ENCODE peak calls at places on chromosomes 11 and 22, in five cellular contexts. U is body of pancreas, Q is stomach, D is heart left ventricle, K is lower leg skin. M is an unnamed sample.

GRCh38 chr11:32385998-32386397 is 49.3 kb downstream of the WT1 start:
- DNase-seq in U (no peak), K (peak), Q (no peak), D (no peak), M (peak)

GRCh38 chr11:43852057-43852636 is 28.5 kb upstream of the ALKBH3 start:
- DNase-seq in Q (peak), D (no peak), U (peak), K (no peak), M (peak)

GRCh38 chr22:44089717-44090570 is 65.8 kb downstream of the PARVB start:
- DNase-seq in U (no peak), K (no peak), Q (no peak), D (peak), M (no peak)

GRCh38 chr11:86182976-86183584 is 61.5 kb upstream of the EED start:
- DNase-seq in D (no peak), K (no peak), Q (peak), U (no peak), M (peak)

GRCh38 chr11:2527621-2528291 is 82.9 kb downstream of the KCNQ1 start:
- DNase-seq in D (peak), Q (no peak), K (peak), U (peak), M (peak)

GRCh38 chr11:127628463-127628785 is 627.9 kb upstream of the KIRREL3 start:
- DNase-seq in D (no peak), K (no peak), U (no peak), Q (no peak), M (no peak)

GRCh38 chr11:123381817-123382554 is 48.1 kb upstream of the GRAMD1B start:
- DNase-seq in U (no peak), K (no peak), D (no peak), Q (no peak), M (no peak)

GRCh38 chr11:91164452-91164822 is 941.6 kb upstream of the CHORDC1 start:
- DNase-seq in D (no peak), U (no peak), K (no peak), Q (no peak), M (no peak)

GRCh38 chr11:19577391-19577831 is 135.2 kb upstream of the NAV2 start:
- DNase-seq in D (no peak), K (peak), U (no peak), Q (peak), M (no peak)

GRCh38 chr11:33949201-33949913 is 57.5 kb upstream of the LMO2 start:
- DNase-seq in K (no peak), D (no peak), U (no peak), Q (no peak), M (no peak)

GRCh38 chr22:19225560-19225959 is 47.0 kb upstream of the SLC25A1 start:
- DNase-seq in U (no peak), D (no peak), K (no peak), Q (no peak), M (no peak)

GRCh38 chr11:15688351-15688792 is 573.6 kb downstream of the INSC start:
- DNase-seq in U (no peak), K (no peak), D (peak), Q (no peak), M (no peak)

GRCh38 chr22:36727927-36728488 is 24.5 kb upstream of the CACNG2 start:
- DNase-seq in K (no peak), Q (no peak), D (no peak), U (no peak), M (no peak)

GRCh38 chr11:46360878-46361277 is 13.6 kb downstream of the DGKZ start:
- DNase-seq in D (no peak), U (no peak), Q (no peak), K (no peak), M (no peak)

GRCh38 chr11:94519478-94520084 is 7.3 kb downstream of the C11orf97 start:
- DNase-seq in K (no peak), D (no peak), Q (no peak), U (no peak), M (no peak)

GRCh38 chr22:43391306-43391705 is 20.5 kb upstream of the MPPED1 start:
- DNase-seq in U (no peak), D (no peak), K (no peak), Q (no peak), M (no peak)

GRCh38 chr11:103988595-103988969 is 47.9 kb upstream of the DDI1 start:
- DNase-seq in U (no peak), K (no peak), Q (no peak), D (no peak), M (no peak)

GRCh38 chr11:29957406-29957805 is 59.4 kb downstream of the KCNA4 start:
- DNase-seq in K (no peak), D (no peak), Q (no peak), U (no peak), M (no peak)

GRCh38 chr11:18171377-18172000 is 1.1 kb upstream of the MRGPRX4 start:
- DNase-seq in U (no peak), D (no peak), K (no peak), Q (no peak), M (no peak)

GRCh38 chr11:72831521-72832300 is 17.5 kb downstream of the ATG16L2 start:
- DNase-seq in D (peak), K (peak), Q (peak), U (peak), M (peak)

GRCh38 chr11:9755561-9755960 is 91.7 kb downstream of the SWAP70 start:
- DNase-seq in D (no peak), Q (no peak), U (no peak), K (no peak), M (no peak)

GRCh38 chr11:78991681-78992080 is 417.0 kb upstream of the NARS2 start:
- DNase-seq in U (no peak), D (no peak), Q (no peak), K (no peak), M (no peak)

GRCh38 chr11:63917685-63918523 is 940 bp upstream of the RCOR2 start:
- DNase-seq in D (peak), U (peak), Q (peak), K (no peak), M (peak)

GRCh38 chr11:104665631-104666030 is 232.6 kb downstream of the CASP12 start:
- DNase-seq in K (no peak), U (no peak), D (no peak), Q (no peak), M (no peak)

GRCh38 chr11:83293436-83293732 is 7.2 kb upstream of the CCDC90B start:
- DNase-seq in K (no peak), D (no peak), Q (no peak), U (no peak), M (no peak)

GRCh38 chr11:69280994-69281393 is 13.0 kb upstream of the MYEOV start:
- DNase-seq in U (peak), K (no peak), Q (peak), D (peak), M (no peak)

GRCh38 chr11:114156131-114156581 is 96.6 kb downstream of the ZBTB16 start:
- DNase-seq in U (no peak), Q (no peak), K (no peak), D (no peak), M (no peak)

GRCh38 chr11:15685311-15685710 is 570.6 kb downstream of the INSC start:
- DNase-seq in K (no peak), U (no peak), Q (no peak), D (no peak), M (no peak)

GRCh38 chr11:93840981-93841380 is 9.4 kb downstream of the VSTM5 start:
- DNase-seq in U (no peak), K (no peak), D (no peak), Q (no peak), M (no peak)

GRCh38 chr22:19990609-19991394 is 25.8 kb downstream of the ARVCF start:
- DNase-seq in Q (no peak), D (peak), U (no peak), K (no peak), M (no peak)

GRCh38 chr11:72625746-72626636 is 48.2 kb downstream of the PDE2A start:
- DNase-seq in Q (peak), D (peak), U (peak), K (peak), M (peak)

GRCh38 chr22:37228106-37229011 is 15.7 kb downstream of the RAC2 start:
- DNase-seq in U (no peak), Q (no peak), K (no peak), D (peak), M (peak)

GRCh38 chr11:69944146-69944795 is 125.1 kb upstream of the FGF3 start:
- DNase-seq in K (no peak), D (peak), Q (no peak), U (no peak), M (no peak)

GRCh38 chr11:45869551-45869950 is 15.9 kb upstream of the MAPK8IP1 start:
- DNase-seq in U (no peak), D (no peak), Q (no peak), K (no peak), M (no peak)

GRCh38 chr11:62508336-62509058 is 38.1 kb downstream of the AHNAK start:
- DNase-seq in U (peak), D (peak), K (peak), Q (peak), M (peak)

GRCh38 chr11:129613076-129613475 is 202.6 kb upstream of the TMEM45B start:
- DNase-seq in Q (no peak), D (no peak), U (no peak), K (no peak), M (no peak)

GRCh38 chr11:58924230-58924629 is 15.1 kb upstream of the GLYATL1 start:
- DNase-seq in D (no peak), K (no peak), Q (no peak), U (no peak), M (no peak)

GRCh38 chr11:75204685-75205667 is 35.6 kb upstream of the TPBGL start:
- DNase-seq in U (peak), Q (peak), D (peak), K (peak), M (peak)
- TF ChIP-seq POLR2A in U (no peak), Q (no peak), D (no peak), K (no peak), M (peak)

GRCh38 chr11:14141676-14142075 is 179.2 kb downstream of the SPON1 start:
- DNase-seq in U (no peak), D (no peak), Q (no peak), K (no peak), M (no peak)

GRCh38 chr11:14137282-14137681 is 174.8 kb downstream of the SPON1 start:
- DNase-seq in K (no peak), Q (no peak), U (no peak), D (no peak), M (no peak)

GRCh38 chr11:14133381-14133780 is 170.9 kb downstream of the SPON1 start:
- DNase-seq in U (no peak), Q (no peak), D (no peak), K (no peak), M (peak)

GRCh38 chr11:14132312-14132711 is 169.8 kb downstream of the SPON1 start:
- DNase-seq in Q (no peak), U (no peak), K (no peak), D (no peak), M (peak)

GRCh38 chr11:14136561-14136960 is 174.0 kb downstream of the SPON1 start:
- DNase-seq in K (no peak), D (no peak), Q (no peak), U (no peak), M (no peak)
- TF ChIP-seq POLR2A in K (no peak), D (no peak), Q (no peak), U (no peak), M (no peak)

DNA sequence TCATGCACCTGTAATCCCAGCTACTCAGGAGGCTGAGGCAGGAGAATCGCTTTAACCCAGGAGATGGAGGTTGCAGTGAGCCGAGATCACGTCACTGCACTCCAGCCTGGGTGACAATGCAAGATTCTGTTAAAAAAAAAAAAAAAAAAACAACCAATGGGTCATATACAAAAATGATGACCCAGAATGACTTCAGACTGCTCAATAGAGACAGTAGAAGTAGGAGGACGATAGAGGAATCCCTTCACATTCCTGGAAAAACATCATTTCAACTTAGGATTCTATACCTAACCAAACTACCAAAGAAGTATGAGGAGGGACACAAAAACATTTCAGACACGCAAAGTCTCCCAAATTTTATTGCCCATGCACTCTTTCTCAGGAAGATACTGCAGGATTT is 14.1 kb upstream of the CBX7 start:
- DNase-seq in D (no peak), U (no peak), K (no peak), Q (no peak), M (no peak)
- TF ChIP-seq POLR2A in D (no peak), U (no peak), K (no peak), Q (no peak), M (no peak)

DNA sequence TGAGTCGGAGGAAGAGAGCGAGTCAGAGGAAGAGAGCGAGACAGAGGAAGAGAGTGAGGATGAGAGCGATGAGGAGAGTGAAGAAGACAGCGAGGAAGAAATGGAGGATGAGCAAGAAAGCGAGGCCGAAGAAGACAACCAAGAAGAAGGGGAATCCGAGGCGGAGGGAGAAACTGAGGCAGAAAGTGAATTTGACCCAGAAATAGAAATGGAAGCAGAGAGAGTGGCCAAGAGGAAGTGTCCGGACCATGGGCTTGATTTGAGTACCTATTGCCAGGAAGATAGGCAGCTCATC is 780 bp downstream of the TRIM44 start:
- DNase-seq in D (no peak), Q (no peak), K (no peak), U (no peak), M (no peak)
- TF ChIP-seq POLR2A in D (no peak), Q (no peak), K (no peak), U (no peak), M (no peak)

DNA sequence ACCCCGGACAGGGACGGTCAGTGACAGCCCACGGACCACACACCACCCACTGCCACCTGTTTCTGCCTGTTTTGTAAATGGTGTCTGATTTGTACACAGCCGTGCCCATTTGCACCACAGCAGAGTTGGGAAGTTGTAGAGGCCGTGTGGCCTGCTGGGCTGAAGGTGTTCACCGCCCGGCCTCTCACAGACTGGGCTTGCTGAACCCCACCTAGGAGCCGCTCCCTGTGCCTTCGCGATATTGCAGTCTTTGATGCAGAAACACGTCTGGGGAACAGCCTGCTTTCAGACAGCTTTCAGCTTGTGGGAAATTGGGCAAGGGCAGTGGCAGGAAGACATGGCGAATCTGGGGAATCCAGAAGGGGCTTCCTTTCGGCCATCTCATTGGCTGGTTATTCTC is 9.8 kb upstream of the GRAMD4 start:
- DNase-seq in D (no peak), Q (no peak), U (no peak), K (no peak), M (no peak)
- TF ChIP-seq POLR2A in D (no peak), Q (no peak), U (no peak), K (no peak), M (no peak)

DNA sequence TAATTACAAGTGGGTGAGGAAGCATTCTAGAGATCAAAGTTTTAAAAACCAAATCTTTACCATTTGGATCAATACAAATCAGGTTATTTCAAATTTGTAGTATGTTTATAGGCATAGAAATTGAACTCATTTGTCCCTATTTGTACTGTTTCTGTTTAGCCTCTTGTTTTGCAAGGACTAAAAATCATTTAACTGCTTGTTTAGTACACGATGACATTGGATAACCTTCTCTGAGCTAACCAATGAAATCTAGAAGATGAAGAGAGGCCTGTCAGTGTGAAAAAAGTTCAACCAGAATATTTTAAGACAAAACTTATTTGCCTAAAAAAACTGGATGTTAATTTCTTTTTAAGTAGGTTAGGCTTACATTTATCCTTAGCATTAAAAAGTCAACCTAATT is 40.0 kb downstream of the ZC3H12C start:
- DNase-seq in K (no peak), D (no peak), U (no peak), Q (no peak), M (no peak)
- TF ChIP-seq POLR2A in K (no peak), D (no peak), U (no peak), Q (no peak), M (no peak)

DNA sequence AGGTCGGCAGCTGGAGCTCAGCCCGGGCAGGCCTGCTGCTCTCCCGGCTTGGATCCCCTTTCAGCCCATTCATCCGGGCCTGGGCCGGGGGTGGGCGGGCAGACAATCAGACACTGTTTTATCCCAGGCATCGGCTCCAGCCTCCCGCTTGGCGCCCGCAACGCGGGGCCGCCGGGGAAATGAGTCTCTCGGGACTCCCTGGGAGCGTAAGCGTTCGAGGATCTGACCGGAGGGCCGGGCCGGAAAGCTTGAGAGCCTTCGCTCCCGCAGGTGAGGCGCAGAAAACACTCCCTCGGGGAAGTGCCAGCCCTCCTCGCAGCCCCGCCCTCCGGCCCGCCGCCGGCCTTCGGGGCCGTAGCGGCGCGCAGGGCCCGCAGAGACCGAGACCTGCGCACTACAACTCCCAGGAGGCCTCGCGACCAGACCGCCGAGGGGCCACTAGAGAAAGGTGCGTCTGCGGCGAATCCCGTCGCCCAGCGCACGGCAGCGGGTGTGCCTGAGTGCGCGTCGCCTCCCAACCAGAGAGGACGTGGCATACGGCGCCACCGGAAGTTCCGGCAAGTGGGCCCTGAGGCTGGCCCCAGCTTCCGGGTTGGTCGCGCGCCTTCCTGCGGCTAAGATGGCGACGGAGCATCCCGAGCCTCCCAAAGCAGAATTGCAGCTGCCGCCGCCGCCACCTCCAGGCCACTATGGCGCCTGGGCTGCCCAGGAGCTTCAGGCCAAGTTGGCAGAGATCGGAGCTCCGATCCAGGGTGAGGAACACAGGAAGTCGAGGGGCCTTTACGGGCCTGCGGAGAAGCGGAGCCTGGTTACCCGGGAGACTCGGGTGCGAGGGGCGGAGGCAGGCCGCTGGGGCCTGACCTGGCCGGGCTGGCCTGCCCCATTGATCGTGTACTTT is at the start of gene SF3B2:
- DNase-seq in K (peak), U (peak), D (peak), Q (peak), M (peak)
- TF ChIP-seq POLR2A in K (no peak), U (peak), D (no peak), Q (no peak), M (peak)